ENCODE peak calls at places on chromosomes 4 and X, in nine cellular contexts. P is OCI-M1; X is cardiac muscle cell; N is naive thymus-derived CD8-positive, alpha-beta T cell; E is activated T-helper 1 cell treated with anti-CD3 and anti-CD28 coated beads, Interleukin-2, amount 50 U/mL, for 16 hours; I is AG08395; W is stimulated activated CD4-positive, alpha-beta T cell treated with anti-CD3 and anti-CD28 coated beads, Interleukin-4, amount 100 ng/mL, for 24 hours; R is activated CD8-positive, alpha-beta memory T cell treated with anti-CD3 and anti-CD28 coated beads, Interleukin-2, amount 50 U/mL, for 48 hours; Z is activated T-cell treated with anti-CD3 and anti-CD28 coated beads, Interleukin-2, amount 50 U/mL, for 72 hours. S is an unnamed sample.

GRCh38 chr4:184099541-184099966 is 118.1 kb downstream of the ENPP6 start:
- DNase-seq in P (no peak), X (no peak), N (no peak), E (no peak), I (no peak), W (no peak), R (no peak), Z (no peak), S (no peak)

GRCh38 chr4:7291372-7292135 is 99.2 kb downstream of the SORCS2 start:
- DNase-seq in P (no peak), X (no peak), N (no peak), E (no peak), I (peak; percentile 57), W (no peak), R (no peak), Z (no peak), S (peak; percentile 79)

GRCh38 chr4:78481180-78481579 is 70.4 kb upstream of the ANXA3 start:
- DNase-seq in P (no peak), X (no peak), N (no peak), E (no peak), I (peak; percentile 85), W (no peak), R (no peak), Z (no peak), S (peak; percentile 98)

GRCh38 chrX:30888526-30889146 is 418 bp downstream of the TAB3 start:
- DNase-seq in P (peak; percentile 58), X (peak; percentile 51), N (no peak), E (peak; percentile 8), I (peak; percentile 2), W (peak; percentile 23), R (peak; percentile 56), Z (peak; percentile 32), S (no peak)

GRCh38 chrX:70033348-70033747 is 16.4 kb downstream of the AWAT2 start:
- DNase-seq in P (peak; percentile 62), X (peak; percentile 41), N (peak; percentile 4), E (no peak), I (peak; percentile 25), W (peak; percentile 8), R (peak; percentile 51), Z (peak; percentile 35), S (no peak)

GRCh38 chr4:1027916-1028240 is 16.5 kb downstream of the FGFRL1 start:
- DNase-seq in P (no peak), X (peak; percentile 43), N (no peak), E (no peak), I (no peak), W (no peak), R (no peak), Z (no peak), S (no peak)

GRCh38 chr4:160877087-160877790 is 1286.6 kb downstream of the FSTL5 start:
- DNase-seq in P (no peak), X (no peak), N (no peak), E (no peak), I (no peak), W (no peak), R (no peak), Z (no peak), S (no peak)

GRCh38 chr4:102449751-102450352 is 51.3 kb upstream of the NFKB1 start:
- DNase-seq in P (peak; percentile 87), X (peak; percentile 75), N (peak; percentile 55), E (peak; percentile 10), I (peak; percentile 55), W (peak; percentile 66), R (no peak), Z (peak; percentile 56), S (peak; percentile 57)

GRCh38 chr4:115165503-115165902 is 52.1 kb upstream of the NDST4 start:
- DNase-seq in P (no peak), X (no peak), N (no peak), E (no peak), I (no peak), W (no peak), R (no peak), Z (no peak), S (no peak)

GRCh38 chr4:145012841-145013240 is 85.2 kb downstream of the ANAPC10 start:
- DNase-seq in P (peak; percentile 64), X (no peak), N (no peak), E (no peak), I (no peak), W (no peak), R (no peak), Z (no peak), S (peak; percentile 66)

GRCh38 chr4:121156822-121157769 is 7.0 kb downstream of the TNIP3 start:
- DNase-seq in P (no peak), X (peak; percentile 63), N (peak; percentile 47), E (no peak), I (peak; percentile 43), W (no peak), R (peak; percentile 61), Z (peak; percentile 17), S (no peak)

GRCh38 chr4:41290486-41290885 is 33.8 kb downstream of the UCHL1 start:
- DNase-seq in P (no peak), X (no peak), N (no peak), E (no peak), I (no peak), W (no peak), R (no peak), Z (no peak), S (no peak)

GRCh38 chrX:42869011-42869410 is 91.0 kb upstream of the PPP1R2C start:
- DNase-seq in P (no peak), X (no peak), N (no peak), E (no peak), I (no peak), W (no peak), R (no peak), Z (no peak), S (no peak)

GRCh38 chr4:126361287-126361686 is 1046.5 kb downstream of the FAT4 start:
- DNase-seq in P (peak; percentile 22), X (no peak), N (no peak), E (no peak), I (no peak), W (no peak), R (no peak), Z (no peak), S (no peak)

GRCh38 chr4:154466336-154466735 is 25.3 kb downstream of the DCHS2 start:
- DNase-seq in P (no peak), X (no peak), N (no peak), E (no peak), I (no peak), W (no peak), R (no peak), Z (no peak), S (no peak)

GRCh38 chr4:8666581-8666980 is 74.0 kb downstream of the CPZ start:
- DNase-seq in P (no peak), X (no peak), N (no peak), E (no peak), I (no peak), W (no peak), R (no peak), Z (no peak), S (no peak)

GRCh38 chrX:40132751-40133150 is 35.0 kb upstream of the BCOR start:
- DNase-seq in P (peak; percentile 35), X (no peak), N (no peak), E (no peak), I (peak; percentile 83), W (no peak), R (no peak), Z (no peak), S (no peak)

GRCh38 chr4:38233727-38234478 is 273.7 kb downstream of the PTTG2 start:
- DNase-seq in P (peak; percentile 41), X (no peak), N (no peak), E (no peak), I (no peak), W (no peak), R (no peak), Z (no peak), S (no peak)

GRCh38 chr4:76689079-76689817 is 208.7 kb downstream of the SOWAHB start:
- DNase-seq in P (no peak), X (peak; percentile 75), N (no peak), E (peak; percentile 0), I (peak; percentile 54), W (peak; percentile 6), R (peak; percentile 60), Z (peak; percentile 31), S (no peak)

GRCh38 chrX:143648705-143649104 is 12.8 kb upstream of the SLITRK4 start:
- DNase-seq in P (peak; percentile 86), X (no peak), N (no peak), E (no peak), I (no peak), W (no peak), R (no peak), Z (no peak), S (no peak)

GRCh38 chrX:9188117-9188516 is 154.2 kb upstream of the FAM9B start:
- DNase-seq in P (no peak), X (no peak), N (no peak), E (no peak), I (no peak), W (no peak), R (no peak), Z (no peak), S (no peak)

GRCh38 chr4:156948738-156949137 is 22.9 kb downstream of the PDGFC start:
- DNase-seq in P (no peak), X (no peak), N (no peak), E (no peak), I (no peak), W (no peak), R (no peak), Z (no peak), S (no peak)

GRCh38 chr4:142044271-142044670 is 407.9 kb downstream of the IL15 start:
- DNase-seq in P (no peak), X (no peak), N (no peak), E (no peak), I (no peak), W (no peak), R (no peak), Z (no peak), S (no peak)

GRCh38 chrX:18970465-18970864 is 13.4 kb downstream of the PHKA2 start:
- DNase-seq in P (no peak), X (no peak), N (no peak), E (no peak), I (no peak), W (no peak), R (no peak), Z (no peak), S (no peak)

GRCh38 chr4:103150677-103151076 is 47.5 kb downstream of the CENPE start:
- DNase-seq in P (no peak), X (no peak), N (no peak), E (no peak), I (peak; percentile 21), W (no peak), R (no peak), Z (no peak), S (no peak)

GRCh38 chrX:10722804-10723364 is 102.5 kb upstream of the MID1 start:
- DNase-seq in P (peak; percentile 60), X (peak; percentile 54), N (peak; percentile 3), E (no peak), I (peak; percentile 59), W (peak; percentile 25), R (peak; percentile 49), Z (peak; percentile 24), S (no peak)

GRCh38 chrX:41952102-41952501 is 28.7 kb upstream of the CASK start:
- DNase-seq in P (no peak), X (no peak), N (no peak), E (no peak), I (no peak), W (no peak), R (no peak), Z (no peak), S (no peak)

GRCh38 chr4:42519803-42520417 is 122.6 kb downstream of the SHISA3 start:
- DNase-seq in P (peak; percentile 84), X (peak; percentile 66), N (peak; percentile 34), E (no peak), I (peak; percentile 58), W (peak; percentile 43), R (peak; percentile 60), Z (peak; percentile 49), S (peak; percentile 38)

GRCh38 chrX:133697656-133698055 is 282.4 kb upstream of the GPC4 start:
- DNase-seq in P (no peak), X (no peak), N (no peak), E (no peak), I (no peak), W (no peak), R (no peak), Z (no peak), S (no peak)

GRCh38 chr4:7500404-7500803 is 65.7 kb upstream of the PSAPL1 start:
- DNase-seq in P (no peak), X (no peak), N (no peak), E (no peak), I (no peak), W (no peak), R (no peak), Z (no peak), S (no peak)

GRCh38 chr4:138085956-138086355 is 156.2 kb downstream of the SLC7A11 start:
- DNase-seq in P (no peak), X (no peak), N (no peak), E (no peak), I (no peak), W (no peak), R (no peak), Z (no peak), S (no peak)

S was measured in foreskin melanocyte.